ENCODE peak calls at places on chromosomes 3 and 15, in nine cellular contexts. U, T, Y, L, G, R, W, V and F are unnamed samples. For H3K9me3, the result is how much of the 10 kb centered on the place peaks cover.

GRCh38 chr3:26521261-26521660 is 101.3 kb upstream of the LRRC3B start:
- DNase-seq in R (no peak), V (no peak), U (no peak), L (no peak), W (no peak), G (no peak), Y (no peak), T (no peak), F (no peak)

GRCh38 chr3:125381743-125382142 is 6.6 kb upstream of the ZNF148 start:
- DNase-seq in V (no peak), U (no peak), G (no peak), R (no peak), L (no peak), Y (no peak), W (no peak), T (no peak), F (no peak)

GRCh38 chr15:40320931-40321371 is 2.5 kb upstream of the INAFM2 start:
- DNase-seq in T (no peak), L (peak), W (peak), R (no peak), U (no peak), V (no peak), G (peak), Y (peak), F (no peak)

GRCh38 chr15:84821501-84822021 is 4.4 kb downstream of the ALPK3 start:
- DNase-seq in L (no peak), T (no peak), V (no peak), R (no peak), W (no peak), G (no peak), Y (no peak), U (no peak), F (no peak)

GRCh38 chr15:74799843-74800558 is 12.6 kb upstream of the LMAN1L start:
- DNase-seq in U (peak), L (peak), G (peak), V (peak), Y (peak), W (peak), T (peak), R (peak), F (peak)

GRCh38 chr15:55894406-55894965 is 98.9 kb downstream of the NEDD4 start:
- DNase-seq in U (no peak), T (no peak), R (no peak), L (no peak), G (no peak), V (no peak), W (no peak), Y (no peak), F (no peak)

GRCh38 chr3:40827942-40828688 is 303.4 kb downstream of the ZNF621 start:
- DNase-seq in T (peak), Y (peak), U (peak), V (no peak), L (no peak), R (peak), W (no peak), G (no peak), F (peak)

GRCh38 chr15:73305331-73306211 is 63.2 kb downstream of the HCN4 start:
- DNase-seq in G (peak), Y (peak), L (peak), W (peak), R (no peak), U (no peak), V (no peak), T (no peak), F (peak)

GRCh38 chr15:34987182-34987488 is 952 bp downstream of the ZNF770 start:
- DNase-seq in W (peak), U (no peak), V (no peak), G (no peak), T (no peak), Y (peak), R (no peak), L (no peak), F (no peak)

GRCh38 chr3:38479431-38480092 is 16.6 kb upstream of the EXOG start:
- DNase-seq in U (peak), W (peak), T (peak), R (peak), Y (peak), V (peak), G (peak), L (no peak), F (peak)

GRCh38 chr15:65076486-65077290 is at the start of gene KBTBD13:
- DNase-seq in Y (no peak), W (no peak), T (no peak), L (no peak), R (no peak), G (no peak), U (no peak), V (no peak), F (peak)

GRCh38 chr3:112197131-112197530 is 64.1 kb upstream of the GCSAM start:
- DNase-seq in T (no peak), W (no peak), L (no peak), Y (no peak), G (no peak), U (no peak), R (no peak), V (no peak), F (no peak)

GRCh38 chr3:9147215-9147895 is 102.1 kb downstream of the SRGAP3 start:
- DNase-seq in T (no peak), V (no peak), G (no peak), W (no peak), L (no peak), Y (peak), U (no peak), R (no peak), F (no peak)

GRCh38 chr15:61796056-61796455 is 264.2 kb downstream of the VPS13C start:
- DNase-seq in U (no peak), R (no peak), V (no peak), L (no peak), Y (no peak), G (no peak), T (no peak), W (no peak), F (no peak)

GRCh38 chr3:119600732-119601131 is 3.0 kb downstream of the PLA1A start:
- DNase-seq in L (peak), Y (peak), U (no peak), W (peak), G (peak), T (peak), R (peak), V (no peak), F (peak)

GRCh38 chr3:194584866-194585265 is 48.4 kb downstream of the TMEM44 start:
- DNase-seq in R (no peak), Y (no peak), U (no peak), W (no peak), G (no peak), T (peak), L (no peak), V (no peak), F (no peak)

GRCh38 chr3:11136871-11137626 is 17.2 kb upstream of the HRH1 start:
- DNase-seq in U (no peak), G (peak), W (peak), V (no peak), R (no peak), L (peak), T (peak), Y (no peak), F (no peak)

GRCh38 chr3:13851091-13851849 is 28.6 kb downstream of the WNT7A start:
- DNase-seq in G (no peak), R (no peak), U (no peak), V (no peak), L (no peak), W (no peak), T (no peak), Y (no peak), F (no peak)

GRCh38 chr3:195187609-195188529 is 83.1 kb downstream of the XXYLT1 start:
- DNase-seq in V (no peak), G (peak), U (no peak), Y (no peak), T (no peak), R (no peak), W (no peak), L (no peak), F (no peak)

GRCh38 chr3:114644372-114644771 is 350.5 kb downstream of the TIGIT start:
- DNase-seq in V (no peak), U (no peak), G (no peak), L (peak), T (no peak), Y (no peak), W (no peak), R (no peak), F (no peak)

GRCh38 chr3:50324351-50325144 is 2.0 kb upstream of the HYAL2 start:
- DNase-seq in V (peak), T (peak), R (peak), Y (peak), G (peak), W (peak), U (peak), L (peak), F (peak)

GRCh38 chr3:69306239-69307185 is 79.4 kb downstream of the FRMD4B start:
- DNase-seq in U (peak), T (peak), G (peak), R (peak), W (peak), V (peak), Y (peak), L (peak), F (peak)

GRCh38 chr15:52252781-52253180 is 42.8 kb downstream of the MYO5C start:
- DNase-seq in Y (no peak), V (no peak), W (no peak), R (no peak), L (peak), G (no peak), U (no peak), T (no peak), F (no peak)

GRCh38 chr3:153162513-153163348 is 705 bp downstream of the RAP2B start:
- DNase-seq in T (peak), U (no peak), Y (peak), G (peak), W (peak), L (no peak), R (peak), V (peak), F (peak)

GRCh38 chr3:188122571-188123169 is 31.3 kb upstream of the LPP start:
- DNase-seq in Y (no peak), R (no peak), W (no peak), V (no peak), G (no peak), U (no peak), T (no peak), L (no peak), F (no peak)

GRCh38 chr3:133277813-133278212 is 122.0 kb upstream of the BFSP2 start:
- DNase-seq in G (no peak), U (no peak), T (no peak), V (no peak), R (no peak), Y (peak), W (no peak), L (no peak), F (no peak)

GRCh38 chr3:11000528-11000927 is 8.0 kb downstream of the SLC6A1 start:
- DNase-seq in G (no peak), U (no peak), Y (no peak), L (no peak), R (no peak), V (no peak), W (no peak), T (no peak), F (no peak)

GRCh38 chr3:175969456-175969855 is 1110.3 kb downstream of the NAALADL2 start:
- DNase-seq in W (no peak), V (no peak), L (no peak), U (no peak), R (no peak), T (no peak), G (no peak), Y (no peak), F (no peak)

GRCh38 chr3:60890226-60890625 is 361.0 kb downstream of the FHIT start:
- DNase-seq in V (peak), U (no peak), T (no peak), W (no peak), G (no peak), Y (peak), R (no peak), L (no peak), F (no peak)

GRCh38 chr15:94239474-94239873 is 8.1 kb downstream of the MCTP2 start:
- DNase-seq in V (no peak), T (no peak), W (no peak), U (no peak), G (no peak), Y (peak), L (no peak), R (no peak), F (no peak)

GRCh38 chr3:72750405-72750922 is 97.8 kb downstream of the SHQ1 start:
- DNase-seq in U (no peak), T (no peak), L (no peak), G (no peak), Y (no peak), R (no peak), W (no peak), V (no peak), F (no peak)

GRCh38 chr3:155202626-155203025 is 90.9 kb downstream of the STRIT1 start:
- DNase-seq in L (no peak), W (no peak), R (no peak), Y (no peak), T (no peak), G (no peak), U (no peak), V (no peak), F (no peak)

GRCh38 chr3:8406479-8406878 is 95.1 kb upstream of the LMCD1 start:
- DNase-seq in R (no peak), G (no peak), L (no peak), T (no peak), W (no peak), U (no peak), Y (no peak), V (no peak), F (no peak)

GRCh38 chr3:52233108-52233591 is 5.8 kb downstream of the TWF2 start:
- DNase-seq in T (peak), L (no peak), W (no peak), R (no peak), V (no peak), U (no peak), Y (no peak), G (no peak), F (no peak)

GRCh38 chr3:79928687-79929408 is 161.1 kb upstream of the ROBO1 start:
- DNase-seq in V (peak), R (no peak), W (no peak), L (no peak), U (no peak), G (no peak), T (no peak), Y (no peak), F (no peak)

GRCh38 chr3:13332158-13332557 is 88.0 kb downstream of the NUP210 start:
- DNase-seq in L (no peak), R (no peak), Y (no peak), T (no peak), W (no peak), G (no peak), U (no peak), V (peak), F (no peak)

GRCh38 chr3:196627043-196627442 is 12.5 kb upstream of the NRROS start:
- DNase-seq in Y (no peak), R (no peak), L (no peak), U (no peak), W (no peak), T (no peak), G (no peak), V (no peak), F (no peak)

GRCh38 chr3:145911016-145911415 is 250.0 kb downstream of the PLOD2 start:
- DNase-seq in G (no peak), W (no peak), Y (no peak), V (no peak), R (no peak), U (no peak), T (no peak), L (no peak), F (no peak)

DNA sequence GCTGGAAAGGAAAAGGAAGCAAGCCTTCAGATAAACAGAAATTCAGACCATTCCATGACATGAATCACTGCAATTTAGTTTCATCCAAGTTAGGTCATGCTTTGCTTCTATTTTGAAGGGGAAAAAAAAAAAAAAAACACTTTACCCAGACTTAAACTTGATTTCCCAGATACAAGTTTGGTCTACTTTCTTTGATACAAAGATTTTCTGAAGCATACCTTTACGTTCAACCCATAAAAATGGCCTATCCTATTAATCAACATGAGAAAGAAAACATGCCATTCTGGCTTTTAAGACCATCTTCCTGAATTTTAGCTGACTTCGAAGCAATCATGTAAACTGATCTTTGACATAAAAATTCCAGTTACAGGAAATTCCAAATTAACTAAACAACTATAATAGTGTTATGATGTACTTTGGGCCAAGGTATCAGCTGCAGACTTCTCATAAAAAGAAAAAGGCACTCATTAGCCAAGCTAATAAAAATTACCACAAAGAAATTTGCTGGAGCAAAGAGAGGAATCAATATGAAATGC is 12.6 kb downstream of the OSBPL10 start:
- DNase-seq in L (no peak), Y (no peak), R (no peak), G (no peak), T (no peak), W (no peak), U (no peak), V (no peak), F (no peak)
- H3K4me3 ChIP-seq in L (peak), Y (no peak), R (no peak), G (peak), T (no peak), W (no peak), U (no peak), V (no peak), F (no peak)

DNA sequence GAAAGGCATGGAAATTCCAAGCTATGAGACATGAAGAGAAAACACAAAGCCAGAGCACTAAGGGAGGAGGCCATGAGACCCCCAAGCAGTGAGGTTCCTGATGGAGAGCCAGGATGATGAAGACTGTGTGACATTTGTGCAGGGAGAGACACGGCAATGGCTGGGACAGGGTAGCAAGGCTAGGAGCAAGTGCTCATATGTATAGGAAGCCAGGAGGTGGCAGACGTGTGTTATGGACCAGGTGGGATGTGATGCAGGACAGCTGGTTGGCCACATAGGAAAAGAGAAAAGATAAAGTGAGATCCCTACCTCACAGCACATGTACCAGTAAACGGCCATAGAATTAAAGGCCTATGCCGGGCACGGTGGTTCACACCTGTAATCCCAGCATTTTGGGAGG is 112.7 kb downstream of the APBA2 start:
- DNase-seq in V (no peak), G (no peak), L (no peak), T (no peak), Y (no peak), W (no peak), U (no peak), R (no peak), F (no peak)
- TF ChIP-seq CTCF in V (no peak), G (no peak), L (peak), T (no peak), Y (no peak), W (no peak), U (no peak), R (no peak), F (no peak)

GRCh38 chr15:25171111-25171811 is 216.5 kb downstream of the SNRPN start:
- DNase-seq in L (no peak), T (peak), W (no peak), V (no peak), R (peak), U (no peak), G (peak), Y (no peak), F (no peak)

GRCh38 chr15:25169318-25169717 is 214.5 kb downstream of the SNRPN start:
- DNase-seq in Y (no peak), R (peak), L (no peak), V (no peak), G (peak), T (peak), W (no peak), U (no peak), F (peak)

GRCh38 chr15:25171856-25172687 is 217.3 kb downstream of the SNRPN start:
- DNase-seq in T (peak), W (no peak), U (no peak), Y (no peak), G (peak), V (peak), R (peak), L (no peak), F (no peak)

GRCh38 chr15:25170781-25171110 is 216.0 kb downstream of the SNRPN start:
- DNase-seq in R (peak), V (no peak), Y (no peak), L (no peak), U (no peak), W (no peak), T (no peak), G (peak), F (peak)

GRCh38 chr15:25170113-25170731 is 215.4 kb downstream of the SNRPN start:
- DNase-seq in U (no peak), Y (no peak), W (no peak), L (no peak), G (peak), T (peak), R (peak), V (no peak), F (peak)
- H3K9me3 ChIP-seq in U (under half), Y (under half), W (under half), L (under half), G (under half), T (under half), R (under half), V (under half), F (under half)

GRCh38 chr3:66495633-66496032 is 5.2 kb downstream of the LRIG1 start:
- DNase-seq in L (no peak), U (no peak), R (no peak), T (no peak), V (no peak), Y (no peak), G (peak), W (no peak), F (no peak)
- H3K4me3 ChIP-seq in L (no peak), U (no peak), R (no peak), T (peak), V (peak), Y (no peak), G (peak), W (no peak), F (no peak)

GRCh38 chr3:172519241-172519640 is 4.0 kb downstream of the TNFSF10 start:
- DNase-seq in V (no peak), L (no peak), R (no peak), G (no peak), W (no peak), Y (no peak), U (no peak), T (no peak), F (no peak)

GRCh38 chr3:172516318-172517214 is 6.7 kb downstream of the TNFSF10 start:
- DNase-seq in W (no peak), U (peak), V (peak), R (peak), Y (peak), L (no peak), G (no peak), T (peak), F (peak)

GRCh38 chr3:172519740-172520139 is 3.5 kb downstream of the TNFSF10 start:
- DNase-seq in Y (no peak), T (no peak), V (no peak), R (no peak), W (no peak), L (no peak), U (no peak), G (no peak), F (no peak)

GRCh38 chr3:172520332-172520831 is 2.8 kb downstream of the TNFSF10 start:
- DNase-seq in L (no peak), R (no peak), V (no peak), U (no peak), T (no peak), W (no peak), G (no peak), Y (no peak), F (no peak)

GRCh38 chr3:172517859-172518466 is 5.3 kb downstream of the TNFSF10 start:
- DNase-seq in L (no peak), Y (no peak), G (no peak), W (no peak), R (no peak), U (no peak), T (no peak), V (no peak), F (no peak)
- TF ChIP-seq CTCF in L (no peak), Y (no peak), G (no peak), W (no peak), R (no peak), U (no peak), T (no peak), V (no peak), F (no peak)